ENCODE peak calls at places on chromosomes 6 and 20, in six cellular contexts. C is IMR-90, O is spleen, B is heart left ventricle, H is esophagus squamous epithelium, W is stomach. X is an unnamed sample.

GRCh38 chr6:44263357-44264100 is 1.8 kb downstream of the NFKBIE start:
- DNase-seq in B (no peak), H (no peak), O (peak; percentile 83), C (peak; percentile 55), W (no peak), X (peak; percentile 47)

GRCh38 chr6:63543982-63544381 is 28.3 kb upstream of the LOC128125822 start:
- DNase-seq in O (no peak), H (no peak), W (no peak), C (no peak), B (no peak), X (no peak)

GRCh38 chr6:157227202-157228166 is 95.8 kb downstream of the TMEM242 start:
- DNase-seq in O (no peak), H (no peak), B (no peak), W (no peak), C (no peak), X (no peak)

GRCh38 chr6:5084192-5084786 is 852 bp upstream of the PPP1R3G start:
- DNase-seq in O (peak; percentile 82), B (peak; percentile 83), C (no peak), W (no peak), H (no peak), X (no peak)

GRCh38 chr20:8423482-8423881 is 291.4 kb downstream of the PLCB1 start:
- DNase-seq in W (no peak), H (no peak), B (no peak), O (no peak), C (no peak), X (no peak)

GRCh38 chr6:5786321-5787053 is 220.2 kb downstream of the NRN1 start:
- DNase-seq in W (no peak), H (no peak), C (no peak), O (no peak), B (no peak), X (no peak)

GRCh38 chr20:61748376-61748775 is 317.3 kb downstream of the TAF4 start:
- DNase-seq in B (no peak), C (peak; percentile 70), W (no peak), H (no peak), O (no peak), X (no peak)

GRCh38 chr6:121382467-121383121 is 48.3 kb upstream of the TBC1D32 start:
- DNase-seq in H (no peak), O (no peak), B (no peak), C (no peak), W (no peak), X (no peak)

GRCh38 chr20:63617092-63617875 is 9.6 kb downstream of the GMEB2 start:
- DNase-seq in B (peak; percentile 60), W (no peak), C (no peak), O (no peak), H (no peak), X (no peak)

GRCh38 chr6:151440930-151441329 is 11.0 kb downstream of the RMND1 start:
- DNase-seq in W (no peak), H (no peak), C (peak; percentile 50), O (no peak), B (no peak), X (no peak)

GRCh38 chr6:135305684-135306083 is 124.6 kb downstream of the MYB start:
- DNase-seq in W (no peak), B (no peak), C (no peak), O (no peak), H (no peak), X (no peak)

GRCh38 chr20:1334761-1335160 is 5.8 kb upstream of the SDCBP2 start:
- DNase-seq in H (no peak), O (peak; percentile 24), W (no peak), C (no peak), B (no peak), X (no peak)

GRCh38 chr6:158033077-158033750 is 51.6 kb downstream of the SYNJ2 start:
- DNase-seq in O (no peak), B (no peak), H (no peak), C (no peak), W (no peak), X (no peak)

GRCh38 chr6:62367601-62368000 is 81.6 kb upstream of the KHDRBS2 start:
- DNase-seq in H (no peak), W (no peak), O (no peak), B (no peak), C (no peak), X (no peak)

GRCh38 chr6:149701699-149702098 is 16.2 kb downstream of the LATS1 start:
- DNase-seq in B (no peak), W (no peak), H (no peak), C (peak; percentile 52), O (no peak), X (no peak)

GRCh38 chr6:153814136-153814535 is 224.9 kb upstream of the OPRM1 start:
- DNase-seq in C (no peak), H (no peak), B (no peak), O (no peak), W (no peak), X (no peak)

GRCh38 chr6:27531772-27532459 is 59.0 kb upstream of the ZNF184 start:
- DNase-seq in O (no peak), C (no peak), W (no peak), B (no peak), H (no peak), X (no peak)

GRCh38 chr20:63060057-63060991 is 53.6 kb upstream of the BHLHE23 start:
- DNase-seq in C (peak; percentile 22), B (peak; percentile 35), W (no peak), O (peak; percentile 58), H (no peak), X (peak; percentile 5)

GRCh38 chr6:1860756-1861369 is 251.1 kb downstream of the FOXC1 start:
- DNase-seq in W (no peak), B (no peak), O (no peak), H (no peak), C (no peak), X (no peak)

GRCh38 chr20:10807013-10807412 is 133.2 kb upstream of the JAG1 start:
- DNase-seq in B (no peak), H (no peak), C (no peak), W (no peak), O (no peak), X (no peak)

GRCh38 chr20:33410081-33410742 is 8.9 kb upstream of the CDK5RAP1 start:
- DNase-seq in B (no peak), O (peak; percentile 76), H (no peak), C (no peak), W (no peak), X (no peak)

DNA sequence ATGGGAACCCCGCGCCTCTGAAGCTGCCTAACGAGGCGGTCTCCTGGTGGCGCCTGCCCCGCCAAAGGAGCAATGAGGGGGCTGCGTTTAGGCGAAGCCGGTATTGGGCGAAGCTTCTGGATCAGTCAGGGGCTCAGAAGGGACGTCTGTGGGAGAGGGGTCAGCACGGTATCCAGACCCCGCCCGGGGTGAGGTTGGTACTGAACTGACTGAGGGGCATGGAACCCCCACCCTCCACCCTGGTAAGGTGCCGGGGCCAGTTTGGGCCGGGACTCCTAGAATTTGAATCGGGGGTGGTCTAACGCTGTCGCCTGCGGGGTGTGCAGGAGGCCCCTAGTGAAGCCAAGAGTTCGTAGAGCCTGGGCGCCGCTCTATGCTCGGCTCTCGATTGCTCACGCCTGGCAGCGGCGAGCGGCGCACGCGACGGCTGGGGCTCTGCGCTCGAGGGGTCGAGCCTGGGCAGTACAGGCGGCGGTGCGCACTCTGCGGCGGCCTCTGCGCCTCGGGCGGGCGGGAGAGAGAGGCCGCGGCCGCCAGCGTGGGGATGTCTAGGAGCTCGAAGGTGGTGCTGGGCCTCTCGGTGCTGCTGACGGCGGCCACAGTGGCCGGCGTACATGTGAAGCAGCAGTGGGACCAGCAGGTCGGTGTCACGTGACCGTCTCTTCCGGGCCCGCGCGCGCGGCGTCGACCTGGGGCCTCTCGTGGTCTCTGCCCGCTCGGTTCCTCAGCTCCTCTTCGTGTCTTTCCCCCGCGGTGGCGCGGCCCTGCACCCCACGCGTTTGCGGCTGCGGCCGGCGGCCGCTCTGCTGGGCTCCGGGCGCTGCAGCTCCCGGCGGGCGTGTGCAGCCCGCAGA is at the start of the genes KAT14 and PET117:
- DNase-seq in O (peak; percentile 98), W (peak; percentile 90), B (peak; percentile 96), H (peak; percentile 49), C (peak; percentile 89), X (peak; percentile 90)
- TF ChIP-seq POLR2A in O (no peak), W (no peak), B (no peak), H (peak; percentile 77), C (peak; percentile 42), X (peak; percentile 70)

GRCh38 chr20:50554694-50555579 is 44.8 kb downstream of the PTPN1 start:
- DNase-seq in H (no peak), W (no peak), B (no peak), C (no peak), O (no peak), X (no peak)
- TF ChIP-seq POLR2A in H (no peak), W (no peak), B (no peak), C (no peak), O (no peak), X (no peak)

DNA sequence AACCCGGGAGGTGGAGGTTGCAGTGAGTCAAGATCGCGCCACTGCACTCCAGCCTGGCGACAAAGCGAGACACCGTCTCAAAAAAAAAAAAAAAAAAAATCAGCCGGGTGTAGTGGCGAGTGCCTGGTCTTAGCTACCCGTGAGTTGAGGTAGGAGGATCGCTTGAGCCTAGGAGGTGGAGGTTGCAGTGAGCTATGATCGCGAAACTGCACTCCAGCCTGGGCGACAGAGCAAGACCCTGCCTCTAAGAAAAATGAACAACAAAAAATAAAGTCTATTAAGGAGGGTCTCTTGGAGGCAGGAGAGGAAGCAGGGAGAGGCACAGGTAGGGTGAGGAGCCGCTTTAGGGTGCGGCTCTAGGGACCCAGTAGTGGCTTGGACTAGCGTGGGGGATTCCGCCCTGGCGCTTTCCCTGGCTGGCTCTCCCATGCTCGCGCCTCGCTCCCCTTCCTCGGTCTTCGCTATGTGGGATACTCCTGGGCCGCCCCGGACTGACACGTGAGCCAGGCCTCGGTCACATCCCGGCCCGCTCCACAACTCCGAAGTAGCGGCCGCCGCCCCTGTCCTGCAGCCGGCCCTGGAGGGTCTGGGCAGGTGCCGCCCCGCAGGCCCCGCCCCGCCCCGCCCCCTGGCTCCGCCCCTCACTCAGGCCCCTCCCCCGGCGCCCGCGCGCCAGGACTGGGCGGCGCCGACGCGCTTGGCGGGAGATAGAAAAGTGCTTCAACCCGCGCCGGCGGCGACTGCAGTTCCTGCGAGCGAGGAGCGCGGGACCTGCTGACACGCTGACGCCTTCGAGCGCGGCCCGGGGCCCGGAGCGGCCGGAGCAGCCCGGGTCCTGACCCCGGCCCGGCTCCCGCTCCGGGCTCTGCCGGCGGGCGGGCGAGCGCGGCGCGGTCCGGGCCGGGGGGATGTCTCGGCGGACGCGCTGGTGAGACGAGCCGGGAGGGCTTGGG is at the start of gene MYBL2:
- DNase-seq in H (peak; percentile 14), C (peak; percentile 45), O (peak; percentile 93), B (peak; percentile 79), W (peak; percentile 66), X (peak; percentile 58)
- TF ChIP-seq POLR2A in H (no peak), C (no peak), O (no peak), B (no peak), W (no peak), X (peak; percentile 19)

DNA sequence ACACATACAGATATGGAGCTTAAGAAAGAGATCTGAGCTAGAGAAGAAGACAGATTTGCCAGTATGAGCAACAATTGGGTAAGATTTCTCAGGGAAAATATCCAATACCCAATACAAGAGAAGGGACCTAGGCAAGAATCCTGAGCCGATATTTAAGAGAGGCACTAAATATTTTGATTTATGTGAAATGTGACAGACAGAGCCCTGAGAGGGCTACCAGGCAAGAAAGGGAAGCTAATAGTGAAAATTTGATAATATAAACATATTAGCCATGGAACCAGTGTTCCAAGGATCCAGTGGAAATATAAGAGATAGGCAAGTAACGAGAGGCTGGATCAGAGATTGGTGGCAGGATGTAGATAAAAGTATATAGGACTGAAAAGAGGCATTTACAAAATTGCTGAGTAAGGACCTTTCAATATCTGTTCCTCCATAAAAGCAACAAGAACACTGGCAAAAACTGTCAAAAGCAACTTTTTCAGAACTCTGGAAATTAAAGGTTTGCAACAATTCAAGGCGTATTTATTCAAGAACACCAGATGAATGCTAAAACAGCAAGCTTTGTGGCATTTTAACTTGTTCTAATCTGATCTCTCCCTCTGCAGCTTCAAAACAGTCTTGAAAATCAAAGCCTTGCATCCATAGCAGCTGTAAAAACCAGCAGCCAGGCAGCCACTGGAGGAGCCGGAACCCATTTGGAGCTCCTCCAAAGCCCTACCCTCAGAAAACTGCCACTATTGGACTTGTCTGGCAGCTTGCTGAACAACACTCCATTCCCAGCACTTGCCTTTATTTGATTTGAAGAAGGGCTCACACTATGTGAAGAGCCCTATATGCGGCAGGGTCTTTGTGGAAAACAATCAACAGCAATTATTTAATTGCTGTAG is 58.8 kb downstream of the REV3L start:
- DNase-seq in W (peak; percentile 64), H (no peak), B (no peak), C (peak; percentile 10), O (no peak), X (peak; percentile 75)
- TF ChIP-seq POLR2A in W (no peak), H (no peak), B (no peak), C (no peak), O (no peak), X (no peak)

X was measured in body of pancreas.